ENCODE peak calls at places on chromosomes 1 and 21, in six cellular contexts. One of them, this sample, is unnamed.

GRCh38 chr1:94633051-94633450 is 91.5 kb upstream of the F3 start:
- DNase-seq in BJ: peak; percentile 46
- DNase-seq in fibroblast of mammary gland: peak; percentile 67
- DNase-seq in brain microvascular endothelial cell: no peak
- DNase-seq in sigmoid colon: no peak
- DNase-seq in AG09309: peak; percentile 42
- DNase-seq in this sample: no peak

GRCh38 chr1:113074237-113074636 is 1.2 kb downstream of the LRIG2 start:
- DNase-seq in fibroblast of mammary gland: no peak
- DNase-seq in brain microvascular endothelial cell: no peak
- DNase-seq in AG09309: no peak
- DNase-seq in BJ: no peak
- DNase-seq in sigmoid colon: no peak
- DNase-seq in this sample: peak; percentile 29

GRCh38 chr1:203990118-203990517 is 82.8 kb upstream of the SOX13 start:
- DNase-seq in fibroblast of mammary gland: no peak
- DNase-seq in BJ: no peak
- DNase-seq in brain microvascular endothelial cell: no peak
- DNase-seq in AG09309: no peak
- DNase-seq in sigmoid colon: no peak
- DNase-seq in this sample: no peak

GRCh38 chr1:183801649-183802048 is 3.3 kb upstream of the RGL1 start:
- DNase-seq in brain microvascular endothelial cell: no peak
- DNase-seq in sigmoid colon: no peak
- DNase-seq in AG09309: no peak
- DNase-seq in BJ: no peak
- DNase-seq in fibroblast of mammary gland: no peak
- DNase-seq in this sample: no peak

GRCh38 chr1:59016390-59016789 is 232.5 kb upstream of the JUN start:
- DNase-seq in AG09309: no peak
- DNase-seq in BJ: no peak
- DNase-seq in sigmoid colon: no peak
- DNase-seq in brain microvascular endothelial cell: peak; percentile 25
- DNase-seq in fibroblast of mammary gland: no peak
- DNase-seq in this sample: no peak

GRCh38 chr1:231062500-231063270 is 22.6 kb upstream of the FAM89A start:
- DNase-seq in fibroblast of mammary gland: no peak
- DNase-seq in brain microvascular endothelial cell: peak; percentile 65
- DNase-seq in AG09309: no peak
- DNase-seq in BJ: no peak
- DNase-seq in sigmoid colon: no peak
- DNase-seq in this sample: no peak

GRCh38 chr1:11414921-11415538 is 63.9 kb upstream of the DISP3 start:
- DNase-seq in AG09309: no peak
- DNase-seq in BJ: no peak
- DNase-seq in brain microvascular endothelial cell: no peak
- DNase-seq in fibroblast of mammary gland: no peak
- DNase-seq in sigmoid colon: no peak
- DNase-seq in this sample: no peak

GRCh38 chr1:111142358-111142975 is 2.4 kb downstream of the CEPT1 start:
- DNase-seq in AG09309: no peak
- DNase-seq in brain microvascular endothelial cell: no peak
- DNase-seq in fibroblast of mammary gland: no peak
- DNase-seq in sigmoid colon: no peak
- DNase-seq in BJ: no peak
- DNase-seq in this sample: no peak

GRCh38 chr1:44089371-44090070 is 29.1 kb upstream of the KLF17 start:
- DNase-seq in AG09309: no peak
- DNase-seq in fibroblast of mammary gland: peak; percentile 22
- DNase-seq in sigmoid colon: no peak
- DNase-seq in BJ: no peak
- DNase-seq in brain microvascular endothelial cell: peak; percentile 31
- DNase-seq in this sample: no peak

GRCh38 chr1:100351095-100351884 is 1.0 kb upstream of the CDC14A start:
- DNase-seq in AG09309: peak; percentile 58
- DNase-seq in brain microvascular endothelial cell: peak; percentile 91
- DNase-seq in BJ: peak; percentile 50
- DNase-seq in sigmoid colon: peak; percentile 90
- DNase-seq in fibroblast of mammary gland: peak; percentile 89
- DNase-seq in this sample: peak; percentile 65

GRCh38 chr1:181514298-181515290 is 31.3 kb downstream of the CACNA1E start:
- DNase-seq in sigmoid colon: no peak
- DNase-seq in BJ: no peak
- DNase-seq in brain microvascular endothelial cell: no peak
- DNase-seq in fibroblast of mammary gland: no peak
- DNase-seq in AG09309: no peak
- DNase-seq in this sample: no peak

GRCh38 chr21:42010507-42011493 is 640 bp upstream of the ZBTB21 start:
- DNase-seq in sigmoid colon: no peak
- DNase-seq in fibroblast of mammary gland: no peak
- DNase-seq in AG09309: no peak
- DNase-seq in brain microvascular endothelial cell: no peak
- DNase-seq in BJ: no peak
- DNase-seq in this sample: no peak

GRCh38 chr1:208944981-208945451 is 638.5 kb upstream of the CAMK1G start:
- DNase-seq in fibroblast of mammary gland: no peak
- DNase-seq in sigmoid colon: no peak
- DNase-seq in AG09309: no peak
- DNase-seq in BJ: no peak
- DNase-seq in brain microvascular endothelial cell: no peak
- DNase-seq in this sample: no peak

GRCh38 chr1:12555411-12556367 is 62.3 kb downstream of the DHRS3 start:
- DNase-seq in BJ: no peak
- DNase-seq in AG09309: no peak
- DNase-seq in fibroblast of mammary gland: no peak
- DNase-seq in sigmoid colon: peak; percentile 67
- DNase-seq in brain microvascular endothelial cell: no peak
- DNase-seq in this sample: no peak

GRCh38 chr1:12556368-12556930 is 61.6 kb downstream of the DHRS3 start:
- DNase-seq in brain microvascular endothelial cell: peak; percentile 88
- DNase-seq in fibroblast of mammary gland: peak; percentile 63
- DNase-seq in sigmoid colon: peak; percentile 91
- DNase-seq in AG09309: peak; percentile 90
- DNase-seq in BJ: peak; percentile 94
- DNase-seq in this sample: peak; percentile 44

GRCh38 chr1:12554521-12555305 is 63.3 kb downstream of the DHRS3 start:
- DNase-seq in brain microvascular endothelial cell: no peak
- DNase-seq in sigmoid colon: peak; percentile 60
- DNase-seq in fibroblast of mammary gland: no peak
- DNase-seq in BJ: no peak
- DNase-seq in AG09309: no peak
- DNase-seq in this sample: no peak

GRCh38 chr1:12553963-12554362 is 64.0 kb downstream of the DHRS3 start:
- DNase-seq in AG09309: no peak
- DNase-seq in brain microvascular endothelial cell: no peak
- DNase-seq in sigmoid colon: peak; percentile 36
- DNase-seq in BJ: no peak
- DNase-seq in fibroblast of mammary gland: peak; percentile 17
- DNase-seq in this sample: no peak

DNA sequence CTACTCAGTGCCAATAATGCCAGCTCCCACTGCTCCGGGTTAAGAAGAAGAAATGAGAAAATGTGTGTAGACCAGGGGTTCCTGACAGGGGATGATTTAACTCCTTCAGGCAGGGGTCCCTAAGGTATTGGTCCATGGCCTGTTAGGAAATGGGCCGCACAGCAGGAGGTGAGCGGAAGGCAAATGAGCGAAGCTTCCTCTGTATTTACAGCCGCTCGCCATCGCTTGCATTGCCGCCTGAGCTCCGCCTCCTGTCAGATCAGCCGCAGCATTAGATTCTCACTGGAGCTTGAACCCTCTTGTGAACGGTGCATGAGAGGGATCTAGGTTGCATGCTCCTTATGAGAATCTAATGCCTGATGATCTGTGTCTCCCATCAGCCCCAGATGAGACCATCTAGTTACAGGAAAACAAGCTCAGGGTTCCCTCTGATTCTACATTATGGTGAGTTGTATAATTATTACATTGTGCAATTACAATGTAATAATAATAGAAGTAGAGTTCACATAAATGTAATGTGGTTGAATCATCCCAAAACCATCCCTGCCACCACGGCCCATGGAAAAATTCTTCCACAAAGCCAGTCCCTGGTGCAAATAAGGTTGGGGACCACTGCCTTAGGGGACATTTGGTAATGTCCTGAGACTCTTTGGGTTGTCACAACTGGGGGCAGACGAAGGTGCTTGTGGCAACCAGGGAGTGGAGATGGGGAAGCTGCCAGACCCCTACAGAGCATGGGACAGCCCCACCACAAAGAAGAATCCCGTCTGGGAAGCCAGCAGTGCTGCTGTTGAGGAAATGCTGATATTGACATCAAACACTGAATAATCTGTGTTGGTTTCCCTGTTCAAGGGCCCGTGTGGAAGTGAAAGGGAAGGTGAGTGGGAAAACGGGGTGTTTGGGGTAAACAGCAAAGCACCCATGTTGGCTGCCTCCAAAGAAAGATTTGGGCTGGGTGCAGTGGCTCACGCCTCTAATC is 60.8 kb downstream of the DHRS3 start:
- DNase-seq in fibroblast of mammary gland: peak; percentile 30
- DNase-seq in AG09309: no peak
- DNase-seq in brain microvascular endothelial cell: no peak
- DNase-seq in BJ: no peak
- DNase-seq in sigmoid colon: no peak
- DNase-seq in this sample: no peak
- H3K4me3 ChIP-seq in fibroblast of mammary gland: no peak overlapping the region
- H3K4me3 ChIP-seq in AG09309: no peak overlapping the region
- H3K4me3 ChIP-seq in brain microvascular endothelial cell: no peak overlapping the region
- H3K4me3 ChIP-seq in BJ: no peak overlapping the region
- H3K4me3 ChIP-seq in sigmoid colon: no peak overlapping the region
- H3K4me3 ChIP-seq in this sample: no peak overlapping the region

GRCh38 chr1:176897350-176898236 is 266.9 kb downstream of the ASTN1 start:
- DNase-seq in brain microvascular endothelial cell: peak; percentile 43
- DNase-seq in fibroblast of mammary gland: peak; percentile 68
- DNase-seq in sigmoid colon: no peak
- DNase-seq in AG09309: peak; percentile 17
- DNase-seq in BJ: no peak
- DNase-seq in this sample: no peak

GRCh38 chr1:176893625-176894352 is 270.7 kb downstream of the ASTN1 start:
- DNase-seq in brain microvascular endothelial cell: no peak
- DNase-seq in fibroblast of mammary gland: no peak
- DNase-seq in BJ: no peak
- DNase-seq in sigmoid colon: no peak
- DNase-seq in AG09309: no peak
- DNase-seq in this sample: no peak

GRCh38 chr1:176894450-176894849 is 270.1 kb downstream of the ASTN1 start:
- DNase-seq in brain microvascular endothelial cell: no peak
- DNase-seq in AG09309: no peak
- DNase-seq in fibroblast of mammary gland: no peak
- DNase-seq in sigmoid colon: no peak
- DNase-seq in BJ: no peak
- DNase-seq in this sample: no peak

DNA sequence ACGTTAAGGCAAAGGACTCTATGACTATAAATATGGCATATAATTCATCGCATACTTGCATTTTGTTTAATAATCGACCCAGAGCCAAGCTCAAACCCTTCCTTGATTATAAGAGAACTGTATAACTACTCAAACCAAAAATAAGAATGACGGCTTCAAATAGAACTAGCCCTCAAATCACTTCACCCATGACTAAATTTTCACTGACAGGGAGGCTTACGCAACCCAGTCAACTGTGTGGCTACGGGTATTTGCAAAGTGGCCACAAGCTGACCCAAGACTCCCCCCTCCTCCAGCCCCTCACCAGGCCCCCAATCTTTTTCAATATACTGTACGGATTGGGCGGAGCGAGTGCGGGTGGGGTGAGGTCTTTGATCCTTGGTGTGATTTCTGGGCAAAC is 268.3 kb downstream of the ASTN1 start:
- DNase-seq in BJ: no peak
- DNase-seq in AG09309: no peak
- DNase-seq in brain microvascular endothelial cell: no peak
- DNase-seq in sigmoid colon: no peak
- DNase-seq in fibroblast of mammary gland: no peak
- DNase-seq in this sample: no peak
- TF ChIP-seq CTCF in BJ: no peak
- TF ChIP-seq CTCF in AG09309: no peak
- TF ChIP-seq CTCF in brain microvascular endothelial cell: no peak
- TF ChIP-seq CTCF in sigmoid colon: no peak
- TF ChIP-seq CTCF in fibroblast of mammary gland: no peak
- TF ChIP-seq CTCF in this sample: no peak

GRCh38 chr1:200034821-200035396 is 7.4 kb downstream of the NR5A2 start:
- DNase-seq in brain microvascular endothelial cell: no peak
- DNase-seq in BJ: no peak
- DNase-seq in sigmoid colon: no peak
- DNase-seq in fibroblast of mammary gland: peak; percentile 43
- DNase-seq in AG09309: no peak
- DNase-seq in this sample: no peak

GRCh38 chr1:200035397-200035955 is 8.0 kb downstream of the NR5A2 start:
- DNase-seq in sigmoid colon: no peak
- DNase-seq in AG09309: no peak
- DNase-seq in brain microvascular endothelial cell: no peak
- DNase-seq in BJ: no peak
- DNase-seq in fibroblast of mammary gland: no peak
- DNase-seq in this sample: no peak

GRCh38 chr1:200034262-200034557 is 6.7 kb downstream of the NR5A2 start:
- DNase-seq in fibroblast of mammary gland: no peak
- DNase-seq in AG09309: no peak
- DNase-seq in BJ: no peak
- DNase-seq in sigmoid colon: no peak
- DNase-seq in brain microvascular endothelial cell: no peak
- DNase-seq in this sample: no peak

GRCh38 chr1:200035956-200036615 is 8.6 kb downstream of the NR5A2 start:
- DNase-seq in brain microvascular endothelial cell: no peak
- DNase-seq in sigmoid colon: no peak
- DNase-seq in fibroblast of mammary gland: no peak
- DNase-seq in BJ: no peak
- DNase-seq in AG09309: no peak
- DNase-seq in this sample: no peak

DNA sequence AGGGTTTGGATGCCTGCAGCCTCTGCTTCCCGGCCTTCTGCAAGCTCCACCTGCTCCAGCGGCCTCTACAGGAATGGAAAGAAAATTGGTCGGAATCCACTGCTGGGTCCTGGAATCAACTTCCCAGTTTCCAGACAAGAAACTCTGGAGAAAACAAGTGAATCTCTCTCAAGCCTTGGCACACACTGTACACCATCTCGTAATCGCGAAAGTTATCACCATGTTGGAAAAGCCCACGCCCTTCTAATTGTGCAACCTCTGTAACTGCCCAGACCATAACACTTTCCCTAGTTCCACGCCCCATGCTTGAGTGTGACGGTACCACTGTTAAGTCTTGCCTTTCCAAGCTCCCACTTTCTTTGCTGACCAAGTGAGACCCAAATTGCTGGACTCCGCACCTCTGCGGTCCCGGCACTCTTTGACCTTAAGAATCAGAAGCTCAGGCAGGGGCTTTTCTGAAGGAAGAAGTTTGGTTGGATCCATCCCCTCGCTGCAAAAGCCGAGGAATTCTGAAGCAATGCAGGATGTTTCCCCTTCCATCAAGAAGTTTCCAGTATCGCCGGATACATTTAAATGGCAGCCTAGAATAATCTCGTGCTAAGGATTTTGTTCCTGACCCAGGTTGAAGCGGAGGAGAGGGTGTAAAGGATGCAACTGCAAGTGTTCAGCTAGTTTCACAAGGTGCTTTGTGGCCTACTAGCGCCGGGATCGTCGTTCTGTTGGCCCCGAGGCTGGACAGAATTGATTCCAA is 6.2 kb downstream of the NR5A2 start:
- DNase-seq in brain microvascular endothelial cell: no peak
- DNase-seq in fibroblast of mammary gland: no peak
- DNase-seq in AG09309: no peak
- DNase-seq in sigmoid colon: no peak
- DNase-seq in BJ: no peak
- DNase-seq in this sample: no peak
- H3K4me3 ChIP-seq in brain microvascular endothelial cell: no peak overlapping the region
- H3K4me3 ChIP-seq in fibroblast of mammary gland: no peak overlapping the region
- H3K4me3 ChIP-seq in AG09309: no peak overlapping the region
- H3K4me3 ChIP-seq in sigmoid colon: no peak overlapping the region
- H3K4me3 ChIP-seq in BJ: no peak overlapping the region
- H3K4me3 ChIP-seq in this sample: no peak overlapping the region

GRCh38 chr1:169105434-169106094 is 926 bp upstream of the ATP1B1 start:
- DNase-seq in AG09309: no peak
- DNase-seq in fibroblast of mammary gland: no peak
- DNase-seq in brain microvascular endothelial cell: no peak
- DNase-seq in BJ: no peak
- DNase-seq in sigmoid colon: peak; percentile 87
- DNase-seq in this sample: no peak
- TF ChIP-seq CTCF in AG09309: no peak
- TF ChIP-seq CTCF in fibroblast of mammary gland: no peak
- TF ChIP-seq CTCF in brain microvascular endothelial cell: no peak
- TF ChIP-seq CTCF in BJ: no peak
- TF ChIP-seq CTCF in sigmoid colon: no peak
- TF ChIP-seq CTCF in this sample: peak; percentile 26